ENCODE peak calls at places on chromosomes 5 and 9, in ten cellular contexts. One of them, this sample, is unnamed.

GRCh38 chr5:109688647-109688998 is 1.1 kb upstream of the MAN2A1 start:
- DNase-seq in fibroblast of mammary gland: peak
- DNase-seq in neural crest cell: no peak
- DNase-seq in cardiac muscle cell: no peak
- DNase-seq in lower lobe of right lung: no peak
- DNase-seq in cardiac fibroblast: no peak
- DNase-seq in dorsolateral prefrontal cortex: no peak
- DNase-seq in OCI-LY7: peak
- DNase-seq in endothelial cell: peak
- DNase-seq in fibroblast of pulmonary artery: peak
- DNase-seq in this sample: no peak

GRCh38 chr5:119105971-119106370 is 35.1 kb downstream of the DMXL1 start:
- DNase-seq in fibroblast of mammary gland: no peak
- DNase-seq in neural crest cell: no peak
- DNase-seq in cardiac muscle cell: peak
- DNase-seq in lower lobe of right lung: no peak
- DNase-seq in cardiac fibroblast: no peak
- DNase-seq in dorsolateral prefrontal cortex: no peak
- DNase-seq in OCI-LY7: no peak
- DNase-seq in endothelial cell: no peak
- DNase-seq in fibroblast of pulmonary artery: peak
- DNase-seq in this sample: no peak

GRCh38 chr9:95266649-95267048 is 50.9 kb downstream of the FANCC start:
- DNase-seq in fibroblast of mammary gland: no peak
- DNase-seq in neural crest cell: no peak
- DNase-seq in cardiac muscle cell: no peak
- DNase-seq in lower lobe of right lung: no peak
- DNase-seq in cardiac fibroblast: no peak
- DNase-seq in dorsolateral prefrontal cortex: no peak
- DNase-seq in OCI-LY7: peak
- DNase-seq in endothelial cell: no peak
- DNase-seq in fibroblast of pulmonary artery: no peak
- DNase-seq in this sample: no peak

GRCh38 chr9:19788614-19789271 is at the start of gene SLC24A2:
- DNase-seq in fibroblast of mammary gland: no peak
- DNase-seq in neural crest cell: peak
- DNase-seq in cardiac muscle cell: peak
- DNase-seq in lower lobe of right lung: no peak
- DNase-seq in cardiac fibroblast: peak
- DNase-seq in dorsolateral prefrontal cortex: peak
- DNase-seq in OCI-LY7: no peak
- DNase-seq in endothelial cell: peak
- DNase-seq in fibroblast of pulmonary artery: no peak
- DNase-seq in this sample: peak

GRCh38 chr9:76433851-76434250 is 25.1 kb upstream of the GCNT1 start:
- DNase-seq in fibroblast of mammary gland: peak
- DNase-seq in neural crest cell: no peak
- DNase-seq in cardiac muscle cell: no peak
- DNase-seq in lower lobe of right lung: no peak
- DNase-seq in cardiac fibroblast: peak
- DNase-seq in dorsolateral prefrontal cortex: no peak
- DNase-seq in OCI-LY7: no peak
- DNase-seq in endothelial cell: no peak
- DNase-seq in fibroblast of pulmonary artery: peak
- DNase-seq in this sample: no peak

GRCh38 chr5:159765034-159765433 is 151.2 kb upstream of the ADRA1B start:
- DNase-seq in fibroblast of mammary gland: no peak
- DNase-seq in neural crest cell: no peak
- DNase-seq in cardiac muscle cell: no peak
- DNase-seq in lower lobe of right lung: no peak
- DNase-seq in cardiac fibroblast: peak
- DNase-seq in dorsolateral prefrontal cortex: no peak
- DNase-seq in OCI-LY7: no peak
- DNase-seq in endothelial cell: no peak
- DNase-seq in fibroblast of pulmonary artery: no peak
- DNase-seq in this sample: no peak

GRCh38 chr9:126523621-126524111 is 90.1 kb upstream of the LMX1B start:
- DNase-seq in fibroblast of mammary gland: peak
- DNase-seq in neural crest cell: no peak
- DNase-seq in cardiac muscle cell: no peak
- DNase-seq in lower lobe of right lung: peak
- DNase-seq in cardiac fibroblast: no peak
- DNase-seq in dorsolateral prefrontal cortex: no peak
- DNase-seq in OCI-LY7: no peak
- DNase-seq in endothelial cell: no peak
- DNase-seq in fibroblast of pulmonary artery: no peak
- DNase-seq in this sample: no peak

GRCh38 chr5:72624641-72625236 is 117.5 kb upstream of the ZNF366 start:
- DNase-seq in fibroblast of mammary gland: peak
- DNase-seq in neural crest cell: no peak
- DNase-seq in cardiac muscle cell: no peak
- DNase-seq in lower lobe of right lung: no peak
- DNase-seq in cardiac fibroblast: peak
- DNase-seq in dorsolateral prefrontal cortex: no peak
- DNase-seq in OCI-LY7: no peak
- DNase-seq in endothelial cell: no peak
- DNase-seq in fibroblast of pulmonary artery: peak
- DNase-seq in this sample: no peak

GRCh38 chr5:167643616-167644015 is 647.8 kb upstream of the WWC1 start:
- DNase-seq in fibroblast of mammary gland: peak
- DNase-seq in neural crest cell: no peak
- DNase-seq in cardiac muscle cell: no peak
- DNase-seq in lower lobe of right lung: no peak
- DNase-seq in cardiac fibroblast: peak
- DNase-seq in dorsolateral prefrontal cortex: no peak
- DNase-seq in OCI-LY7: no peak
- DNase-seq in endothelial cell: no peak
- DNase-seq in fibroblast of pulmonary artery: peak
- DNase-seq in this sample: no peak

GRCh38 chr9:126587187-126588185 is 26.2 kb upstream of the LMX1B start:
- DNase-seq in fibroblast of mammary gland: no peak
- DNase-seq in neural crest cell: no peak
- DNase-seq in cardiac muscle cell: peak
- DNase-seq in lower lobe of right lung: peak
- DNase-seq in cardiac fibroblast: peak
- DNase-seq in dorsolateral prefrontal cortex: peak
- DNase-seq in OCI-LY7: no peak
- DNase-seq in endothelial cell: peak
- DNase-seq in fibroblast of pulmonary artery: peak
- DNase-seq in this sample: no peak

GRCh38 chr5:59583810-59584562 is 309.5 kb downstream of the PDE4D start:
- DNase-seq in fibroblast of mammary gland: no peak
- DNase-seq in neural crest cell: no peak
- DNase-seq in cardiac muscle cell: no peak
- DNase-seq in lower lobe of right lung: peak
- DNase-seq in cardiac fibroblast: no peak
- DNase-seq in dorsolateral prefrontal cortex: no peak
- DNase-seq in OCI-LY7: no peak
- DNase-seq in endothelial cell: no peak
- DNase-seq in fibroblast of pulmonary artery: no peak
- DNase-seq in this sample: no peak

GRCh38 chr5:102794677-102795331 is 39.7 kb downstream of the PAM start:
- DNase-seq in fibroblast of mammary gland: no peak
- DNase-seq in neural crest cell: no peak
- DNase-seq in cardiac muscle cell: no peak
- DNase-seq in lower lobe of right lung: no peak
- DNase-seq in cardiac fibroblast: no peak
- DNase-seq in dorsolateral prefrontal cortex: no peak
- DNase-seq in OCI-LY7: no peak
- DNase-seq in endothelial cell: no peak
- DNase-seq in fibroblast of pulmonary artery: no peak
- DNase-seq in this sample: no peak

DNA sequence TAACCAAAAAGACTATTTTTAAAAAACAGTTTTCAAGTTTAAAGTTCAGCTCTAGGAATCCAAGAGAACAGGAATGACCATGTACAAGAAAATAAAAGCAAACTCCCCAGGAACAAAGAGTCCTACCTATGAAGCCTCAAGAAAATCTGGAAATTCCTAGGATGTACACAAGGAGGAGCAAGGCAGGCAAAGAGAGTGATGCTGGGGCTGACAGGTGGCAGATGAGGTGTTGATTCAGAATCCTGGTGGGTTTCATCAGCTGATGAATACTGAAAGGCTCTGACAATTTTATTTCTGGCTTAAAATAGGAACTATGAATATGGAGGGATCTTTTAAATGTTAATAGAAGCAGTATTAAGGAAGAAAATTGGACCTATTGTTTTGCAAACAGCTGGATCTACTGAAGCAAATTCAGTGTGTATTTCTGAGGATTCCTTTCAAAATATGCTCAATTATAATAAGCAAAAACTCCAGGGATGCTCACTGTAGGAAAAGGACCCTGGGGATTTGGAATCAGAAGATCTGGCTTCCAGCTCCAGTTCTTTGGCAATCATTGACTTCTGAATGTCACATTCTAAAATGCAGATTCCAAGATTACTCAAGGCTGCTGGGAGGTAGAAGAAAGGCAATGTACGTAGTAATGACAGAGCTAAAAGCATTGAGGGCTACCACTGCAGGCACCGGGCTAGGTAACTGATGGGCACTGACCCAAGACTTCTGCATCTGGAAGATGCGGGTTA is 28.0 kb upstream of the SH3RF2 start:
- DNase-seq in fibroblast of mammary gland: no peak
- DNase-seq in neural crest cell: no peak
- DNase-seq in cardiac muscle cell: no peak
- DNase-seq in lower lobe of right lung: no peak
- DNase-seq in cardiac fibroblast: no peak
- DNase-seq in dorsolateral prefrontal cortex: no peak
- DNase-seq in OCI-LY7: no peak
- DNase-seq in endothelial cell: no peak
- DNase-seq in fibroblast of pulmonary artery: no peak
- DNase-seq in this sample: no peak
- TF ChIP-seq CTCF in fibroblast of mammary gland: peak
- TF ChIP-seq CTCF in neural crest cell: peak
- TF ChIP-seq CTCF in cardiac muscle cell: no peak
- TF ChIP-seq CTCF in lower lobe of right lung: peak
- TF ChIP-seq CTCF in cardiac fibroblast: peak
- TF ChIP-seq CTCF in dorsolateral prefrontal cortex: no peak
- TF ChIP-seq CTCF in OCI-LY7: no peak
- TF ChIP-seq CTCF in endothelial cell: no peak
- TF ChIP-seq CTCF in fibroblast of pulmonary artery: peak
- TF ChIP-seq CTCF in this sample: peak

GRCh38 chr9:92236465-92236864 is 57.0 kb downstream of the IARS1 start:
- DNase-seq in fibroblast of mammary gland: no peak
- DNase-seq in neural crest cell: no peak
- DNase-seq in cardiac muscle cell: no peak
- DNase-seq in lower lobe of right lung: no peak
- DNase-seq in cardiac fibroblast: no peak
- DNase-seq in dorsolateral prefrontal cortex: no peak
- DNase-seq in OCI-LY7: no peak
- DNase-seq in endothelial cell: no peak
- DNase-seq in fibroblast of pulmonary artery: no peak
- DNase-seq in this sample: no peak
- TF ChIP-seq CTCF in fibroblast of mammary gland: no peak
- TF ChIP-seq CTCF in neural crest cell: no peak
- TF ChIP-seq CTCF in cardiac muscle cell: no peak
- TF ChIP-seq CTCF in lower lobe of right lung: no peak
- TF ChIP-seq CTCF in cardiac fibroblast: no peak
- TF ChIP-seq CTCF in dorsolateral prefrontal cortex: no peak
- TF ChIP-seq CTCF in OCI-LY7: no peak
- TF ChIP-seq CTCF in endothelial cell: no peak
- TF ChIP-seq CTCF in fibroblast of pulmonary artery: no peak
- TF ChIP-seq CTCF in this sample: no peak

GRCh38 chr5:140344683-140345423 is 1.6 kb downstream of the HBEGF start:
- DNase-seq in fibroblast of mammary gland: peak
- DNase-seq in neural crest cell: no peak
- DNase-seq in cardiac muscle cell: no peak
- DNase-seq in lower lobe of right lung: no peak
- DNase-seq in cardiac fibroblast: no peak
- DNase-seq in dorsolateral prefrontal cortex: no peak
- DNase-seq in OCI-LY7: peak
- DNase-seq in endothelial cell: no peak
- DNase-seq in fibroblast of pulmonary artery: no peak
- DNase-seq in this sample: no peak

GRCh38 chr5:140341591-140341990 is 4.8 kb downstream of the HBEGF start:
- DNase-seq in fibroblast of mammary gland: no peak
- DNase-seq in neural crest cell: no peak
- DNase-seq in cardiac muscle cell: no peak
- DNase-seq in lower lobe of right lung: no peak
- DNase-seq in cardiac fibroblast: no peak
- DNase-seq in dorsolateral prefrontal cortex: peak
- DNase-seq in OCI-LY7: no peak
- DNase-seq in endothelial cell: no peak
- DNase-seq in fibroblast of pulmonary artery: no peak
- DNase-seq in this sample: no peak

GRCh38 chr5:140340605-140341004 is 5.8 kb downstream of the HBEGF start:
- DNase-seq in fibroblast of mammary gland: no peak
- DNase-seq in neural crest cell: no peak
- DNase-seq in cardiac muscle cell: no peak
- DNase-seq in lower lobe of right lung: no peak
- DNase-seq in cardiac fibroblast: no peak
- DNase-seq in dorsolateral prefrontal cortex: no peak
- DNase-seq in OCI-LY7: no peak
- DNase-seq in endothelial cell: no peak
- DNase-seq in fibroblast of pulmonary artery: no peak
- DNase-seq in this sample: no peak

GRCh38 chr5:140342287-140342686 is 4.1 kb downstream of the HBEGF start:
- DNase-seq in fibroblast of mammary gland: no peak
- DNase-seq in neural crest cell: no peak
- DNase-seq in cardiac muscle cell: no peak
- DNase-seq in lower lobe of right lung: no peak
- DNase-seq in cardiac fibroblast: no peak
- DNase-seq in dorsolateral prefrontal cortex: no peak
- DNase-seq in OCI-LY7: peak
- DNase-seq in endothelial cell: no peak
- DNase-seq in fibroblast of pulmonary artery: no peak
- DNase-seq in this sample: no peak

GRCh38 chr5:140342896-140343295 is 3.5 kb downstream of the HBEGF start:
- DNase-seq in fibroblast of mammary gland: no peak
- DNase-seq in neural crest cell: no peak
- DNase-seq in cardiac muscle cell: no peak
- DNase-seq in lower lobe of right lung: no peak
- DNase-seq in cardiac fibroblast: no peak
- DNase-seq in dorsolateral prefrontal cortex: no peak
- DNase-seq in OCI-LY7: peak
- DNase-seq in endothelial cell: no peak
- DNase-seq in fibroblast of pulmonary artery: no peak
- DNase-seq in this sample: no peak
- TF ChIP-seq CTCF in fibroblast of mammary gland: no peak
- TF ChIP-seq CTCF in neural crest cell: no peak
- TF ChIP-seq CTCF in cardiac muscle cell: no peak
- TF ChIP-seq CTCF in lower lobe of right lung: no peak
- TF ChIP-seq CTCF in cardiac fibroblast: no peak
- TF ChIP-seq CTCF in dorsolateral prefrontal cortex: no peak
- TF ChIP-seq CTCF in OCI-LY7: no peak
- TF ChIP-seq CTCF in endothelial cell: no peak
- TF ChIP-seq CTCF in fibroblast of pulmonary artery: no peak
- TF ChIP-seq CTCF in this sample: no peak

DNA sequence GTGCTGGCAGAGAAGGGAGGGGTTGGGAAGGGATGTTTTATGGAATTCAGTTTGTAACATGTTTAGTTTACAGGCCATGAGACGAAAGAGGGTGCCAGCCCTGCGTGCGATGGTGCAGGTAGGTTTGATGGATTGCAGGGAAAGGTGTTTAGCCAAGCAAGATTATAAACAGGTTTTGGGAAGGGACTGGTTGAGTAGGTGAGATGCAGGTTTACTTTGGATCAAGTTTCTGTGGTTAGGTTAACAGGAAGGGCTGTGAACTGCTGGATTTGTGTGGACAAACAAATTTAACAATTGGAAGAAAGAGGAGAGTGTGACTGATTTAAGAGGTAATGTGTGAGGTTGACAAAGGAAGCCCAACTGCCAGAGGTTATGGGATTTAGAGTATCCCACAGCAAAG is 32.6 kb upstream of the GPX3 start:
- DNase-seq in fibroblast of mammary gland: no peak
- DNase-seq in neural crest cell: no peak
- DNase-seq in cardiac muscle cell: no peak
- DNase-seq in lower lobe of right lung: no peak
- DNase-seq in cardiac fibroblast: no peak
- DNase-seq in dorsolateral prefrontal cortex: no peak
- DNase-seq in OCI-LY7: no peak
- DNase-seq in endothelial cell: no peak
- DNase-seq in fibroblast of pulmonary artery: no peak
- DNase-seq in this sample: no peak
- TF ChIP-seq CTCF in fibroblast of mammary gland: no peak
- TF ChIP-seq CTCF in neural crest cell: no peak
- TF ChIP-seq CTCF in cardiac muscle cell: no peak
- TF ChIP-seq CTCF in lower lobe of right lung: no peak
- TF ChIP-seq CTCF in cardiac fibroblast: no peak
- TF ChIP-seq CTCF in dorsolateral prefrontal cortex: no peak
- TF ChIP-seq CTCF in OCI-LY7: no peak
- TF ChIP-seq CTCF in endothelial cell: no peak
- TF ChIP-seq CTCF in fibroblast of pulmonary artery: no peak
- TF ChIP-seq CTCF in this sample: no peak